ENCODE peak calls at places on chromosomes 5 and 9, in ten cellular contexts. X, I, F, G, K, P, H, N, D and V are unnamed samples.

GRCh38 chr9:91298304-91298703 is 63.4 kb downstream of the AUH start:
- DNase-seq in X (no peak), I (no peak), F (no peak), G (no peak), K (peak; percentile 49), P (no peak), H (peak; percentile 57), N (no peak), D (no peak), V (no peak)

GRCh38 chr5:8773091-8773615 is 772.7 kb downstream of the SEMA5A start:
- DNase-seq in X (no peak), I (no peak), F (no peak), G (no peak), K (no peak), P (no peak), H (no peak), N (no peak), D (no peak), V (no peak)

GRCh38 chr9:133476941-133477340 is 2.0 kb downstream of the SLC2A6 start:
- DNase-seq in X (no peak), I (no peak), F (no peak), G (no peak), K (no peak), P (no peak), H (no peak), N (no peak), D (no peak), V (no peak)

GRCh38 chr5:144369001-144369400 is 198.3 kb downstream of the KCTD16 start:
- DNase-seq in X (no peak), I (no peak), F (no peak), G (peak; percentile 4), K (no peak), P (no peak), H (no peak), N (no peak), D (no peak), V (no peak)

GRCh38 chr5:107213025-107213424 is 457.7 kb downstream of the EFNA5 start:
- DNase-seq in X (no peak), I (no peak), F (no peak), G (no peak), K (no peak), P (no peak), H (no peak), N (no peak), D (no peak), V (no peak)

GRCh38 chr5:90418214-90418613 is 8.7 kb upstream of the CETN3 start:
- DNase-seq in X (no peak), I (no peak), F (no peak), G (no peak), K (no peak), P (no peak), H (no peak), N (no peak), D (no peak), V (no peak)

GRCh38 chr9:110532908-110533665 is 46.5 kb downstream of the SVEP1 start:
- DNase-seq in X (no peak), I (no peak), F (no peak), G (no peak), K (no peak), P (no peak), H (peak; percentile 20), N (no peak), D (no peak), V (no peak)

GRCh38 chr5:146860213-146860891 is 18.2 kb downstream of the PPP2R2B start:
- DNase-seq in X (no peak), I (no peak), F (peak; percentile 8), G (no peak), K (no peak), P (no peak), H (no peak), N (no peak), D (no peak), V (no peak)

GRCh38 chr5:1048861-1049838 is 40.5 kb downstream of the NKD2 start:
- DNase-seq in X (no peak), I (no peak), F (no peak), G (no peak), K (no peak), P (no peak), H (no peak), N (no peak), D (no peak), V (no peak)

GRCh38 chr9:129209109-129209508 is 31.0 kb upstream of the IER5L start:
- DNase-seq in X (no peak), I (no peak), F (no peak), G (no peak), K (no peak), P (no peak), H (no peak), N (no peak), D (no peak), V (no peak)

GRCh38 chr5:73617510-73618279 is 8.3 kb upstream of the ARHGEF28 start:
- DNase-seq in X (no peak), I (no peak), F (no peak), G (no peak), K (no peak), P (no peak), H (peak; percentile 51), N (no peak), D (no peak), V (no peak)

GRCh38 chr5:176540476-176540899 is 3.3 kb upstream of the RNF44 start:
- DNase-seq in X (no peak), I (no peak), F (no peak), G (no peak), K (no peak), P (no peak), H (no peak), N (no peak), D (no peak), V (no peak)

GRCh38 chr9:137023583-137023991 is 4.5 kb downstream of the ABCA2 start:
- DNase-seq in X (no peak), I (no peak), F (no peak), G (no peak), K (no peak), P (no peak), H (no peak), N (no peak), D (no peak), V (no peak)

GRCh38 chr9:137026384-137026783 is 1.7 kb downstream of the ABCA2 start:
- DNase-seq in X (no peak), I (no peak), F (no peak), G (no peak), K (no peak), P (no peak), H (no peak), N (no peak), D (no peak), V (no peak)

GRCh38 chr9:137027369-137028012 is 546 bp downstream of the ABCA2 start:
- DNase-seq in X (no peak), I (no peak), F (no peak), G (no peak), K (peak; percentile 50), P (no peak), H (no peak), N (no peak), D (peak; percentile 28), V (no peak)

GRCh38 chr9:137026828-137027227 is 1.2 kb downstream of the ABCA2 start:
- DNase-seq in X (no peak), I (no peak), F (no peak), G (no peak), K (peak; percentile 37), P (no peak), H (no peak), N (no peak), D (no peak), V (no peak)

DNA sequence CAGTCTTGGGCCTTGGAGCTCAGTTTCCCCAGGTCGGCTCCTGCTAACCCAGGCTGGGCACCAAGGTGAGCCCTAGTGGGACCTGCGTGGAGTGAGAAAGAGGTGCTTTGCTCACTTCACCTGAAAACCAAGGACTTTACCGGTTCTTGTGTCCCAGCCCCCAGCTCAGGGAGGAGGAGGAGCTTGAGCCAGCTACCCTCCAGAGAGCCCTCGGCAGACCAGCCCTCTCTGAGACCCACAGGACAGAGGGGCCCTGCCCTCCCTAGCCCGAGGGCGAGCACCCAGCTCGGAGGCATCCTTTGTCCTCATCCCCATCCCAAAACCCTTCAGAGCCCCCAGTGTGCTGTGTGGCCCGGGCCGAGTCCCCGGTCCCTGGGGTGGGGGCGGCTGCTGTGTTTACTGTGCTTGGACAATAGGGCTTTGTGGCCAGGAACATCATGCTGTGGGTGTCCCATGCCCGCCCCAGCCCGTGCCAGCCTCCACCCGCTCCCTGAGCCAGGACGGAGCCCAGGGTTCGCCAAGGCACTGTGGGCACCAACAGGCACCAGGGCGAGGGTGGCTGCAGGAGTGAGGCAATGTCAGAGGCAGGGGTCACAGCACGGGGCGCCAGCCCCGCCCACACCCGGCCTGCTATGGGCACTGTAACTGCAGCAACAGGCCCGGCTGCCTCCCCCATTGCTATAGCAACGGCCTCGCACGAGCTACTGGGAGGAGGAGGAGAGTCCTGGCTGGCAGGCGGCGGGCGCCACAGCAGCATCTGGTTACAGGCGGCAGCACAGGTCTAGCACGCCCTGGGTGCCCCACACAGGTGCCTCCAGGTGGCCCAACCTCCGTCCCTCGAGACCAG is 2.7 kb downstream of the ABCA2 start:
- DNase-seq in X (no peak), I (no peak), F (peak; percentile 84), G (no peak), K (no peak), P (no peak), H (no peak), N (peak; percentile 61), D (peak; percentile 58), V (no peak)
- TF ChIP-seq CTCF in X (no peak), I (no peak), F (no peak), G (no peak), K (no peak), P (no peak), H (no peak), N (no peak), D (no peak), V (no peak)

GRCh38 chr5:134053314-134053839 is 48.6 kb upstream of the VDAC1 start:
- DNase-seq in X (no peak), I (no peak), F (peak; percentile 34), G (no peak), K (no peak), P (no peak), H (no peak), N (no peak), D (no peak), V (no peak)
- TF ChIP-seq CTCF in X (peak; percentile 16), I (no peak), F (no peak), G (no peak), K (no peak), P (no peak), H (no peak), N (no peak), D (no peak), V (no peak)

DNA sequence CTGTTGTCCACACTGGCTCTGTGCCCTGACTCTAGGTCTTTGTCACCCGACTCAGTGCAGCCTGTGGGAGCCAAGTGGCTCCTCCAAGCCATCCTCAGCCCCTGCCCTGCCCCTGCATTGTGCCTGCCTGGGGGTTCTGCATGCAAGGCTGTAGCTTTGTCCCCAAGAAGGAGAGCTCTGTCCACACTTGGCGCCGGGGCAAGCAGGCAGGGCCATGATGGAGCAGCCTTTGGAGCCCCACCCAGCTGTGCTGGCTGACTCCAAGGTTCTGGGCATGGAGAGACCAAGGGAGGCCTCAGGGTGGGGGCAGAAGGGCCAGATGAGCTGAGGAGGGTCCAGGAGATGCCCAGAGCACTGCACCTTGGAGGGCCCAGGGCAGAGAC is 226.2 kb downstream of the CACNA1B start:
- DNase-seq in X (no peak), I (no peak), F (no peak), G (no peak), K (no peak), P (no peak), H (no peak), N (peak; percentile 2), D (no peak), V (peak; percentile 3)
- TF ChIP-seq CTCF in X (no peak), I (no peak), F (no peak), G (no peak), K (no peak), P (no peak), H (no peak), N (no peak), D (no peak), V (no peak)

GRCh38 chr5:111993242-111993641 is 236.2 kb upstream of the NREP start:
- DNase-seq in X (no peak), I (no peak), F (no peak), G (no peak), K (no peak), P (no peak), H (no peak), N (no peak), D (no peak), V (peak; percentile 16)
- TF ChIP-seq CTCF in X (no peak), I (no peak), F (no peak), G (no peak), K (no peak), P (no peak), H (no peak), N (no peak), D (no peak), V (no peak)